ENCODE peak calls at places on chromosomes 13 and 19, in four cellular contexts. D is GM12878, X is H1, E is SK-N-SH. Q is an unnamed sample. For H3K27me3, the result is how much of the 10 kb centered on the place peaks cover.

GRCh38 chr13:101291216-101291615 is 125.1 kb downstream of the NALCN start:
- DNase-seq in D (no peak), X (no peak), E (no peak), Q (no peak)

GRCh38 chr13:34867590-34867989 is 74.5 kb upstream of the NBEA start:
- DNase-seq in D (peak), X (no peak), E (no peak), Q (no peak)

GRCh38 chr13:109744512-109745051 is 41.8 kb downstream of the IRS2 start:
- DNase-seq in D (no peak), X (no peak), E (peak), Q (no peak)

GRCh38 chr19:295687-296370 is 4.6 kb upstream of the PLPP2 start:
- DNase-seq in D (no peak), X (no peak), E (peak), Q (no peak)

GRCh38 chr13:32415019-32415418 is 12.9 kb downstream of the N4BP2L1 start:
- DNase-seq in D (no peak), X (no peak), E (peak), Q (no peak)

GRCh38 chr13:107275945-107276614 is 708.1 kb upstream of the ARGLU1 start:
- DNase-seq in D (no peak), X (no peak), E (no peak), Q (no peak)

GRCh38 chr19:4352701-4353121 is 9.3 kb downstream of the MPND start:
- DNase-seq in D (no peak), X (peak), E (peak), Q (peak)

GRCh38 chr19:56089344-56089743 is 31.8 kb downstream of the ZNF787 start:
- DNase-seq in D (no peak), X (no peak), E (no peak), Q (no peak)

GRCh38 chr13:112996671-112997091 is 27.7 kb downstream of the MCF2L start:
- DNase-seq in D (no peak), X (no peak), E (no peak), Q (no peak)

GRCh38 chr13:49608932-49609331 is 19.4 kb upstream of the ARL11 start:
- DNase-seq in D (no peak), X (no peak), E (no peak), Q (no peak)

GRCh38 chr19:2477732-2478191 is 1.8 kb downstream of the GADD45B start:
- DNase-seq in D (no peak), X (no peak), E (no peak), Q (no peak)

GRCh38 chr19:17953316-17953801 is 13.5 kb upstream of the KCNN1 start:
- DNase-seq in D (no peak), X (no peak), E (no peak), Q (no peak)

GRCh38 chr13:48260970-48261369 is 28.0 kb downstream of the ITM2B start:
- DNase-seq in D (no peak), X (no peak), E (no peak), Q (no peak)

GRCh38 chr13:114282143-114282685 is 813 bp downstream of the UPF3A start:
- DNase-seq in D (peak), X (peak), E (peak), Q (peak)

GRCh38 chr13:23754506-23754905 is 134.7 kb downstream of the MIPEP start:
- DNase-seq in D (no peak), X (no peak), E (no peak), Q (no peak)

GRCh38 chr19:16626796-16627193 is 1.2 kb downstream of the MED26 start:
- DNase-seq in D (no peak), X (no peak), E (peak), Q (no peak)

GRCh38 chr19:18683109-18683954 is at the start of gene CRTC1:
- DNase-seq in D (peak), X (peak), E (peak), Q (peak)

GRCh38 chr13:52447815-52448552 is 2.5 kb downstream of the VPS36 start:
- DNase-seq in D (no peak), X (no peak), E (no peak), Q (no peak)

GRCh38 chr19:50512112-50512998 is 1.4 kb downstream of the ASPDH start:
- DNase-seq in D (no peak), X (no peak), E (no peak), Q (no peak)

GRCh38 chr13:41061914-41062837 is 867 bp downstream of the WBP4 start:
- DNase-seq in D (no peak), X (no peak), E (no peak), Q (no peak)

GRCh38 chr13:61795580-61795979 is 379.9 kb upstream of the PCDH20 start:
- DNase-seq in D (no peak), X (no peak), E (no peak), Q (no peak)

GRCh38 chr13:25372275-25373081 is 704 bp downstream of the ATP8A2 start:
- DNase-seq in D (no peak), X (peak), E (peak), Q (no peak)

GRCh38 chr19:55594996-55595530 is 4.3 kb downstream of the FIZ1 start:
- DNase-seq in D (no peak), X (no peak), E (no peak), Q (no peak)

DNA sequence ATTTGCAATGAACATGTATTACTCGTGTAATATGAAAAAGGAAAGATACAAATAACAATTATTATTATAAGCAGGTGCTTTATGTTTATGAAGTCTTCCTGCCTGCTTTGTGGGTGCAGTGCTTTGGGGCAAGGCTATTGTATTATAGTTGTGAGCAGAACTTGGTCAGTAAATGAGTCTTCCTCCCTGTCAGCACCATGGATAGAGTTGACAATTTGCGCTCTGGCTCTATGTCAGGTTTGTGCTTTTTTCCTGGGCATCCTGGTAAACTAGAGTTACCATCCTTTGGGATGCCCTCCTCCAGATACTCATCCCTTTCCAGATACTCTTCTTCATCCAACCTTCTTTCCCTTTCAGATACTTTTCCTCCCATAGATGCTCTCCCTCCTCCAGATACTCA is 19.6 kb downstream of the ERICH6B start:
- DNase-seq in D (no peak), X (no peak), E (no peak), Q (no peak)
- H3K27me3 ChIP-seq in D (under half), X (under half), E (under half), Q (under half)

GRCh38 chr19:40933025-40933424 is 51.0 kb upstream of the CYP2A7 start:
- DNase-seq in D (no peak), X (peak), E (no peak), Q (peak)

GRCh38 chr19:40932008-40932959 is 50.3 kb upstream of the CYP2A7 start:
- DNase-seq in D (no peak), X (no peak), E (no peak), Q (no peak)

GRCh38 chr19:40923934-40924391 is 41.9 kb upstream of the CYP2A7 start:
- DNase-seq in D (no peak), X (no peak), E (no peak), Q (no peak)

GRCh38 chr19:40927567-40927966 is 45.5 kb upstream of the CYP2A7 start:
- DNase-seq in D (no peak), X (no peak), E (no peak), Q (no peak)

DNA sequence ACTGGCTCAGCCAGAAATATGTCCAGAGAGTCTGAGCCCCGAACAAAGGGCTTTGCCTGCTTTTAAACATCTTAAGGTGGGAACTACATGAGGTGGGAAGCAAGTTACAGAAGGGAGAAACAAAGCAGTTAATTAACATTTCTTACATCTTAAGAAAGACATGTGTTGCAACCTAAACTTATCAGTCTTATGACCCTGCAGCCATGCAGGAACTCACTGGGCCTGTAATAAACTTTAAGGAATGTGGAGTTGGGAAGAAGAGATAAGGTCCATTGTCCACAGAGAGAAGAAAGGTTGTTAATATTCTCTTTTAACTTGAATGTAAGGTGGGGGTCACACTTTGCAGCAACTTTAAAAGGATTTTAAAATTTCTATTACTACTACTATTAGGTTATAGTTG is 46.8 kb upstream of the CYP2A7 start:
- DNase-seq in D (no peak), X (no peak), E (no peak), Q (no peak)
- H3K4me3 ChIP-seq in D (no peak), X (no peak), E (no peak), Q (no peak)

GRCh38 chr13:43128504-43128929 is 105.1 kb downstream of the DNAJC15 start:
- DNase-seq in D (no peak), X (no peak), E (peak), Q (no peak)
- H3K9ac ChIP-seq in D (no peak), X (no peak), E (no peak), Q (no peak)

DNA sequence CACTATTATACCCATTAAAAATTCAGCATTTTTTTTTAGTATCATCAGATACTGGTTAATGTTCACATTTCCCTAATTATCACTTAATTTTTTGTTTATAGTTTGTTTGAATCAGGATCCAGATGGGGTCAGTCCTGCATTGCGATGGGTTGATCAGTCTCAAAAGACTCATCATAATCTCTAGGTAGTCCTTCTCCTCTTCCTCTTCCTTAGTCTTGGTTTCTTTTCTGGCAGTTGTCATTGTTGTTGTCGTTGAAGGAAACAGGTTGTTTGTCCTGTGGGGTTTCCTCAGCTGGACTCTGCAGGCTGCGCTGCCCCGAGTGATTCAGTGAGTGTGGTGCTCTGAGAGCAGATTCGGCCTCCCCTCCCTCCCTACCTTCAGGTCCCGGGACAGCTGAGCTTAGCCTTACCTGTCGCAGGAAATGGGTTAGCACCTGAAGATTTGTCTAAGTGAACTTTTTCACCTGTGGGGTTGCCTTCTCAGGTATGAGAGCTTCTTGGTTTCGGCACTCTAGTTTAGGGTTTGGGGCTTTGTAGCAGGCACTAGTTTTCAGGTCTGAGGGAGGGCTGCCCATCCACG is 34.1 kb downstream of the NFIX start:
- DNase-seq in D (no peak), X (no peak), E (no peak), Q (no peak)
- H3K27me3 ChIP-seq in D (under half), X (half or more), E (under half), Q (half or more)

GRCh38 chr13:73748404-73748803 is 385.8 kb downstream of the KLF12 start:
- DNase-seq in D (no peak), X (no peak), E (no peak), Q (no peak)
- H3K4me3 ChIP-seq in D (no peak), X (no peak), E (no peak), Q (no peak)

DNA sequence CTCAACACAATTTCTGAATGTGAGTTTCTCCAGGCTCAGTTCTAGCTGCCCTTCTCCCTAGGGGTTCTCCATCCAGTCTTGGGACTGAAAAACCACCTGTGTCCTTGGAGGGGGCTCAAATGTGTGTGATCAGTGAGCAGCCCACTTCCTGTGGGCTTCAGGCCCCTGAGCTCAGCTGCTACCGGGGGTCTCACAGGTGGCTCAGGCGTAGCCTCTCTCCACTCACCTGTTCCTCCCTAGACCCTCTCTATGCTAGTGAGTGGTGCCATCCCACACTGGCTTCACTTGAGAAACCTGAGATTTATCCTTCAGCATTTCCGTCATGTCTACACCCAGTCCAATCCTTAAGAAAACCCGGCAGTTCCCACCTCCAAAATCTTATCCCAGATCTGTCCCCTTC is 39.8 kb upstream of the GPI start:
- DNase-seq in D (no peak), X (no peak), E (no peak), Q (no peak)
- H3K9ac ChIP-seq in D (no peak), X (no peak), E (no peak), Q (no peak)

GRCh38 chr13:44402902-44403719 is 29.5 kb downstream of the SERP2 start:
- DNase-seq in D (no peak), X (no peak), E (no peak), Q (no peak)
- H3K27me3 ChIP-seq in D (under half), X (under half), E (under half), Q (under half)

DNA sequence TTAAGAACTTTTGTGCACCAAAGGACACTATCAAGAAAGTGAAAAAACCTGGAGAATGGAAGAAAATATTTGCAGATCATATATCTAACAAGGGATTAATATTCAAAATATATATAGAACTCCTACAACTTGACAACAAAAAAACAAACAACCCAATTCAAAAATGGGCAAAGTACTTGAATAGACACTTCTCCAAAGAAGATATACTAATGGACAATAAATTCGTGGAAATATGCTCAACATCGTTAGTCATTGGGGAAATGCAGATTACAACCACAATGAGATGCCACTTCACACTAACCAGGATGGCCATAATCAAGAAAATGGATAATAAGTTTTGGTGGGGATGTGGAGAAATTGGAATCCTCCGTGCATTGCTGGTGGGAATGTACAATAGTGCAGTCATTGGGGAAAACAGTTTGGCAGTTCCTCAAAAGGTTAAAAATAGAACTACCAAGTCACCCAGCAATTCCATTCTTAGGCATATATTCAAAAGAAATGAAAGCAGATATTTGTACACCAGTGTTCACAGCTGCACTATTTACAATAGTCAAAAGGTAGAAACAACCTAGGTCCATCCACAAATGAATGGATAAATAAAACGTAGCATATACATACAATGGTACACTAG is 2.2 kb upstream of the LSR start:
- DNase-seq in D (no peak), X (no peak), E (no peak), Q (no peak)
- H3K4me3 ChIP-seq in D (no peak), X (peak), E (no peak), Q (no peak)

DNA sequence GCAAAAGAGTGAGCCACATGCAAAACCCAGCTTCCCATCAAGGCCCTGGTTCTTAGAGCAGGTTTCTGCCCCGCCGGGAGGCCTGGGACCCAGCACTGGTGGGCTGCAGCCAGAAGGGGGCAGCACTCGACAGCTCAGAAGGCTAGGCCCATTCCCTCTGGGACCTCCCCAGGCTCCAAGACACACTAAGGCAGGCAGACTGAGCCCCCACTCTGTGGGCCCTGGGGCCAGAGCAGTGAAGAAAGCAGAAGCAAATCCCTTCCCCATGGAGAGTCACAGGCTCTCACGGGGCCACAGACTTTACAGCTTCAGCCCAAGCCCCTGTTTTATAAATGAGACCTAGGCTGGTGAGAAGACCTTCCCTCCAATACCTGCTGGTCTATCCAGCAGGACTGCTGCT is 109.4 kb downstream of the ABCC4 start:
- DNase-seq in D (peak), X (peak), E (peak), Q (peak)
- H3K9ac ChIP-seq in D (no peak), X (no peak), E (no peak), Q (no peak)

GRCh38 chr19:53012006-53012405 is 1.7 kb upstream of the ERVV-1 start:
- DNase-seq in D (no peak), X (no peak), E (no peak), Q (no peak)

GRCh38 chr19:53019684-53020083 is 6.0 kb downstream of the ERVV-1 start:
- DNase-seq in D (no peak), X (peak), E (no peak), Q (no peak)

GRCh38 chr19:53015730-53016129 is 2.0 kb downstream of the ERVV-1 start:
- DNase-seq in D (no peak), X (no peak), E (no peak), Q (no peak)

GRCh38 chr19:53013621-53014020 is at the start of gene ERVV-1:
- DNase-seq in D (no peak), X (no peak), E (no peak), Q (no peak)

GRCh38 chr19:53015159-53015558 is 1.4 kb downstream of the ERVV-1 start:
- DNase-seq in D (no peak), X (no peak), E (no peak), Q (no peak)
- H3K27me3 ChIP-seq in D (under half), X (under half), E (under half), Q (under half)